ENCODE peak calls at places on chromosomes 16 and 17, in ten cellular contexts. S is ovary, V is tibial nerve, A is A549, X is SK-N-SH, R is H1, C is suprapubic skin, J is sigmoid colon, T is stomach, B is K562. U is an unnamed sample.

GRCh38 chr16:31678649-31679325 is 151.1 kb downstream of the AHSP start:
- DNase-seq in A (no peak), R (no peak), B (no peak), V (no peak), X (no peak), C (no peak), J (no peak), S (no peak), T (no peak), U (no peak)

GRCh38 chr17:32142857-32143524 is 689 bp downstream of the RHOT1 start:
- DNase-seq in S (no peak), X (peak; percentile 63), B (peak; percentile 97), A (peak; percentile 46), T (peak; percentile 88), J (peak; percentile 70), V (peak; percentile 16), C (peak; percentile 72), R (peak; percentile 81), U (peak; percentile 68)

GRCh38 chr17:73065376-73065775 is 27.1 kb downstream of the SLC39A11 start:
- DNase-seq in C (no peak), S (no peak), J (no peak), A (no peak), T (no peak), V (no peak), X (no peak), R (no peak), B (no peak), U (no peak)

GRCh38 chr17:62778990-62779681 is 29.0 kb downstream of the MARCHF10 start:
- DNase-seq in S (peak; percentile 45), J (no peak), B (peak; percentile 20), C (peak; percentile 69), A (peak; percentile 92), T (peak; percentile 72), R (no peak), X (peak; percentile 45), V (no peak), U (peak; percentile 25)

GRCh38 chr16:86508028-86508946 is 2.0 kb upstream of the FOXF1 start:
- DNase-seq in T (no peak), B (no peak), C (no peak), S (no peak), J (no peak), R (peak; percentile 79), X (no peak), V (no peak), A (peak; percentile 25), U (no peak)

GRCh38 chr17:63945851-63946439 is 13.8 kb upstream of the CD79B start:
- DNase-seq in R (no peak), S (no peak), X (no peak), A (no peak), B (no peak), T (no peak), V (no peak), J (no peak), C (no peak), U (no peak)

GRCh38 chr16:19875900-19876299 is 8.7 kb downstream of the GPRC5B start:
- DNase-seq in J (no peak), C (no peak), R (no peak), B (no peak), T (no peak), X (no peak), A (no peak), V (no peak), S (no peak), U (no peak)

GRCh38 chr17:71801301-71801700 is 319.5 kb upstream of the SOX9 start:
- DNase-seq in S (no peak), T (no peak), J (no peak), V (no peak), R (no peak), X (no peak), A (no peak), B (no peak), C (no peak), U (no peak)

GRCh38 chr17:77058016-77058415 is 82.8 kb upstream of the SEC14L1 start:
- DNase-seq in B (no peak), S (no peak), X (no peak), C (no peak), A (no peak), V (no peak), J (no peak), T (no peak), R (no peak), U (no peak)

GRCh38 chr16:88128556-88128955 is 177.3 kb downstream of the BANP start:
- DNase-seq in X (no peak), J (no peak), V (no peak), T (no peak), A (no peak), B (no peak), R (no peak), C (no peak), S (no peak), U (no peak)

GRCh38 chr16:82439678-82440293 is 187.0 kb upstream of the CDH13 start:
- DNase-seq in T (no peak), R (peak; percentile 57), J (no peak), A (no peak), C (no peak), S (no peak), V (no peak), X (peak; percentile 60), B (no peak), U (no peak)

GRCh38 chr16:22098538-22099255 is 6.4 kb downstream of the VWA3A start:
- DNase-seq in R (no peak), T (no peak), J (no peak), S (no peak), X (peak; percentile 71), C (no peak), B (peak; percentile 67), A (peak; percentile 66), V (no peak), U (no peak)

GRCh38 chr17:59401725-59402124 is 70.3 kb downstream of the YPEL2 start:
- DNase-seq in S (no peak), A (no peak), V (no peak), T (no peak), X (peak; percentile 85), C (no peak), R (no peak), J (no peak), B (no peak), U (no peak)

GRCh38 chr17:60586288-60586974 is 13.6 kb upstream of the PPM1D start:
- DNase-seq in R (no peak), T (no peak), S (no peak), C (no peak), A (peak; percentile 51), J (no peak), V (no peak), X (no peak), B (peak; percentile 51), U (no peak)

GRCh38 chr17:49925916-49926315 is 43.1 kb upstream of the DLX4 start:
- DNase-seq in T (no peak), C (no peak), X (no peak), S (no peak), B (no peak), A (no peak), J (no peak), R (no peak), V (no peak), U (no peak)

GRCh38 chr17:79740413-79740812 is 9.7 kb downstream of the ENPP7 start:
- DNase-seq in A (peak; percentile 52), X (peak; percentile 58), S (no peak), T (no peak), J (no peak), R (no peak), C (no peak), B (no peak), V (no peak), U (no peak)

GRCh38 chr17:45406107-45406506 is 26.6 kb downstream of the ARHGAP27 start:
- DNase-seq in X (no peak), S (no peak), R (no peak), V (no peak), B (no peak), J (no peak), T (no peak), A (no peak), C (no peak), U (no peak)

GRCh38 chr17:51391992-51392654 is 131.8 kb downstream of the UTP18 start:
- DNase-seq in S (no peak), A (peak; percentile 28), V (no peak), J (no peak), B (no peak), R (no peak), C (no peak), T (no peak), X (no peak), U (no peak)

GRCh38 chr16:10808850-10809249 is 9.7 kb downstream of the TVP23A start:
- DNase-seq in T (no peak), B (no peak), J (no peak), C (no peak), X (no peak), R (no peak), S (no peak), V (no peak), A (no peak), U (no peak)
- H3K4me3 ChIP-seq in T (no peak overlapping the region), B (no peak overlapping the region), J (no peak overlapping the region), C (no peak overlapping the region), X (no peak overlapping the region), R (no peak overlapping the region), S (no peak overlapping the region), V (no peak overlapping the region), A (no peak overlapping the region), U (no peak overlapping the region)

DNA sequence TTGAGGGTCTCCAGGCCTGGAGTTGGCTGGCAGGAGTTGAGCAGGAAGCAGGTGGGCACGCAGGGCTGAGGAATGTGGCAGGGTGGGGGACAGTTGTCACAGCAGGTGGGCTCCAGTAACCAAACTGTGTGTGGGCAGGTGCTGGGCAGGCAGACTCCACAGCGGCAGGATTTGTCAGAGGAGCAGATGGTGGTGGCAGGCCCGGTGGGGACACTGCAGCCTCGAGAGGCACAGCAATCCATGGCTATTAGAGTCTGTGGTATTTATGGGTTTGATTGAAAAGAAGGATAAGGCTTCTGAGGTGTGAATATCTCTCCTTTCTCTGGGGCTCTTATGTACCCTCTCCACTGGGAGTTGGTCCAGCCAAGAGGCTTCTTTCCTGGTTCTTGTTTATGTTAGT is at the start of gene KRTAP3-3:
- DNase-seq in V (no peak), R (no peak), T (no peak), J (no peak), A (no peak), S (no peak), X (no peak), B (no peak), C (no peak), U (no peak)
- TF ChIP-seq EP300 in V (no peak), R (no peak), T (no peak), J (no peak), A (no peak), S (no peak), X (no peak), B (no peak), C (no peak), U (no peak)

DNA sequence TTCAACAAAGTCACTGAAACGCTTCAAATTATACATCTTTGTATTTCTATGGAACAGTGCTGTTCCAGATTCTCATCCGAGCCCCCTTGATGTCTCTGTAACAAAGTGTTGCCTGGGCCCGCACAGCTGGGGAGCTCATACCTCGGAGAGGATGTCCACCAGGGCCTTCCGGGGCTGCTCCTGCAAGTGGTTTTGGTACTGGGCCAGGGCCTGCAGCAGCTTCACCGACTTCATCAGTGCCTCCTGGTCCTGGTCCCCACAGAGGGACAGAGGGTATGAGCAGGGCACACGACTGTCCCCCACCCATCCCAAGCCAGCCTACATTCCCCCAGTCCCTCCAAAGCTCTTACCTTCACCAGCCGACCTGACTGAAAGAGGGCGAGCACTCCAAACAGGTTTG is 1.5 kb downstream of the MYBBP1A start:
- DNase-seq in S (no peak), A (no peak), T (no peak), V (no peak), X (no peak), R (no peak), C (no peak), B (no peak), J (peak; percentile 67), U (no peak)
- H3K4me3 ChIP-seq in S (no peak overlapping the region), A (peak overlapping the region; percentile 92), T (no peak overlapping the region), V (no peak overlapping the region), X (peak overlapping the region; percentile 95), R (peak overlapping the region; percentile 94), C (peak overlapping the region; percentile 90), B (peak overlapping the region; percentile 62), J (no peak overlapping the region), U (no peak overlapping the region)

GRCh38 chr17:16491703-16492612 is at the start of gene LRRC75A:
- DNase-seq in A (no peak), B (peak; percentile 50), X (peak; percentile 92), R (peak; percentile 74), V (no peak), J (no peak), S (peak; percentile 72), T (peak; percentile 59), C (no peak), U (peak; percentile 57)
- TF ChIP-seq EP300 in A (no peak), B (no peak), X (no peak), R (no peak), V (no peak), J (no peak), S (no peak), T (no peak), C (no peak), U (no peak)

U was measured in transverse colon.